ENCODE peak calls at places on chromosomes 2 and 18, in nine cellular contexts. U is ovary, Z is upper lobe of left lung, G is H1, S is transverse colon, K is stomach, D is SK-N-SH, C is GM12878, L is sigmoid colon. X is an unnamed sample.

GRCh38 chr18:39835303-39836030 is 2119.6 kb upstream of the PIK3C3 start:
- DNase-seq in U (no peak), Z (no peak), G (no peak), S (no peak), K (no peak), D (no peak), C (no peak), L (no peak), X (no peak)

GRCh38 chr2:36287363-36288275 is 68.0 kb upstream of the CRIM1 start:
- DNase-seq in U (no peak), Z (no peak), G (no peak), S (no peak), K (no peak), D (no peak), C (no peak), L (no peak), X (no peak)

GRCh38 chr2:157830696-157831570 is 45.2 kb downstream of the ACVR1 start:
- DNase-seq in U (peak; percentile 48), Z (peak; percentile 64), G (no peak), S (no peak), K (no peak), D (no peak), C (no peak), L (no peak), X (peak; percentile 29)

GRCh38 chr2:187429989-187430388 is 18.1 kb downstream of the CALCRL start:
- DNase-seq in U (no peak), Z (no peak), G (no peak), S (no peak), K (no peak), D (no peak), C (no peak), L (no peak), X (no peak)

GRCh38 chr2:149877913-149878312 is 290.3 kb upstream of the MMADHC start:
- DNase-seq in U (no peak), Z (no peak), G (no peak), S (no peak), K (no peak), D (no peak), C (no peak), L (no peak), X (no peak)

GRCh38 chr2:128342550-128342949 is 23.9 kb upstream of the HS6ST1 start:
- DNase-seq in U (no peak), Z (no peak), G (no peak), S (no peak), K (no peak), D (no peak), C (no peak), L (no peak), X (peak; percentile 70)

GRCh38 chr2:46950314-46950713 is 34.7 kb upstream of the MCFD2 start:
- DNase-seq in U (no peak), Z (no peak), G (no peak), S (no peak), K (no peak), D (no peak), C (no peak), L (no peak), X (no peak)

GRCh38 chr2:202269585-202269984 is 4.0 kb downstream of the NOP58 start:
- DNase-seq in U (no peak), Z (no peak), G (no peak), S (no peak), K (no peak), D (peak; percentile 24), C (peak; percentile 17), L (no peak), X (no peak)

GRCh38 chr2:196291873-196292800 is 120.8 kb upstream of the STK17B start:
- DNase-seq in U (no peak), Z (peak; percentile 71), G (no peak), S (no peak), K (no peak), D (no peak), C (no peak), L (no peak), X (no peak)

GRCh38 chr2:176685908-176686307 is 416.7 kb downstream of the MTX2 start:
- DNase-seq in U (no peak), Z (peak; percentile 38), G (no peak), S (no peak), K (no peak), D (no peak), C (no peak), L (no peak), X (no peak)

GRCh38 chr2:220162320-220162719 is 534.9 kb downstream of the SLC4A3 start:
- DNase-seq in U (no peak), Z (peak; percentile 25), G (no peak), S (no peak), K (no peak), D (no peak), C (no peak), L (no peak), X (peak; percentile 75)

GRCh38 chr2:13758412-13758811 is 874.1 kb upstream of the LRATD1 start:
- DNase-seq in U (no peak), Z (no peak), G (no peak), S (no peak), K (no peak), D (no peak), C (peak; percentile 34), L (no peak), X (no peak)

GRCh38 chr2:2600466-2600865 is 269.4 kb upstream of the MYT1L start:
- DNase-seq in U (no peak), Z (no peak), G (no peak), S (no peak), K (no peak), D (no peak), C (no peak), L (no peak), X (no peak)
- TF ChIP-seq EP300 in U (no peak), Z (no peak), G (no peak), S (no peak), K (no peak), D (no peak), C (no peak), L (no peak), X (no peak)

GRCh38 chr2:83420993-83421392 is 1038.1 kb downstream of the SUCLG1 start:
- DNase-seq in U (no peak), Z (no peak), G (no peak), S (no peak), K (no peak), D (no peak), C (no peak), L (no peak), X (no peak)
- H3K9me3 ChIP-seq in U (no peaks in the 10 kb centered on the region), Z (peaks cover 21% of the 10 kb centered on the region), G (peaks cover 7% of the 10 kb centered on the region), S (peaks cover 13% of the 10 kb centered on the region), K (peaks cover 29% of the 10 kb centered on the region), D (no peaks in the 10 kb centered on the region), C (no peaks in the 10 kb centered on the region), L (peaks cover 2% of the 10 kb centered on the region), X (peaks cover 14% of the 10 kb centered on the region)

DNA sequence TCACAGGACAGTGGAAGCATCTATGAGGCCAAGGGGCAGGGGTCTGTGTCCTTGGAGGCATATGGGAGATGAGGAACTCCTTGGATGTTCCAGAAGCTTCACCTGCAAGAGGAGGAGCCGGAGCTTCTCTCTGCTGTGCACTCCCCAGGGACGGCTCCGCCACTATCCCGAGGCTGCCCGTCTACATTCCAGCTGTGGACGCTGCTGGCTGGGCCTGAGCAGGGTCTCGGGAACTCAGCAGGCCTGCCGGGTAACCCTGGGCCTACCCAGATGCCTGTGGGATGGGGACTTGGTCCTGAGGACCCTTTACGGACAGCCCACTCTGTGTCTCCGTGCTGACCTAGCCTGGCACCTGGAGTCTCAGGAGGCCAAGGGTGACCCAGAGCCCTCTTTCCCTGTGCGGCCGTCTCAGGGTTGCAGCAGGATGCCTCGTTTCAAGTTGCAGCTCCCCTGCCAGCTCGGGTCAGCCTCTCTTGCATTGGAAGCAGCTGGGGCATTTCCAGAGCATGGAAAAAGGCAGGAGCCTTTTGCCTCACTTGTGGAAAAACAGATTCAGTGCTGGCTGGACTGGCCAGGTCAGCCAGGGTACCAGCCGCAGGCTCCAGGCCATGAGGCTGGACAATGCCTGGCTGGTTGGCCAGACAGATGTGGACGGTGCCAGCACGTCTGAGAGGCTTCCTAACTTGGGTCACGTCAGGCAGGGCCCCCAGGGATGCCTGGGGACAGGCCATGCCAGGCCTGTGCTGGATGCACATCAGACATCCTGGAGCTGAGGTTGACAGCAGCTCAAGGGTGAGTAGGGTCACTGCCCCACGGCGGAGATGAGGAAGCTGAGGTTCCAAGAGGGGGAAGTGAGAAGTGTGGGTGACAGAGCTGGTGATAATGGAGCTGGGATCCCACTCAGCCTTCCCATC is 41.5 kb downstream of the SCTR start:
- DNase-seq in U (no peak), Z (no peak), G (peak; percentile 46), S (no peak), K (no peak), D (peak; percentile 71), C (no peak), L (no peak), X (peak; percentile 91)
- TF ChIP-seq EP300 in U (no peak), Z (no peak), G (no peak), S (no peak), K (no peak), D (peak; percentile 79), C (no peak), L (no peak), X (no peak)

GRCh38 chr2:239919779-239920545 is 105.2 kb downstream of the NDUFA10 start:
- DNase-seq in U (no peak), Z (peak; percentile 10), G (no peak), S (no peak), K (no peak), D (no peak), C (no peak), L (no peak), X (no peak)

GRCh38 chr2:239918749-239919148 is 106.4 kb downstream of the NDUFA10 start:
- DNase-seq in U (no peak), Z (peak; percentile 13), G (no peak), S (no peak), K (no peak), D (no peak), C (no peak), L (no peak), X (no peak)

GRCh38 chr2:239917128-239917956 is 107.8 kb downstream of the NDUFA10 start:
- DNase-seq in U (no peak), Z (no peak), G (no peak), S (no peak), K (peak; percentile 18), D (no peak), C (no peak), L (no peak), X (no peak)

GRCh38 chr2:239916205-239917127 is 108.7 kb downstream of the NDUFA10 start:
- DNase-seq in U (no peak), Z (peak; percentile 20), G (peak; percentile 30), S (no peak), K (peak; percentile 45), D (no peak), C (no peak), L (no peak), X (no peak)

DNA sequence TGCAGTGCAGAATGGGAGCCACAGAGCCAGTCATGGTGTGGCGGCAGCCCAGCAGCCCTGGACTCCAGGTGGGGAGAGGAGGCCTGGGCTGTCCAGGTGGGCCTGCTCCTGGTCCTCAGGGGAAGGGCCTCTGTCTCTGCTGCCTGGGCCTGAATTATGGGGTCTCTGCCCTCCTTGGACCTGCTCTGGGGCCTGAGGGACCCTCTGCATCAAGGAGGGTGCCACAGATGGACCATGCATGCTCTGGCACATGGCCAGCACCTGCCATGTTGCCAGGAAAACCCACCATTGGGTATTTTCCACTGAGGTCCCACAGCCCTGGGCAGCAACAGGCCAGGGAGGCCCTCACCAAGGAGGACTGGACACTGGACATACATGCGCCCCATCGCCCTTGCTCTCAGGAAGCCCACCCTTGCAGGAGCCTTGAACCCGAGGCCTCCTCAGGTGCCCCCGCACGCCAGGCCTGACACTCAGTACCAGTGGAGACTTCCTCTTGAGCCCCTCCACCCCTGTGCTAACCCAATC is 107.1 kb downstream of the NDUFA10 start:
- DNase-seq in U (no peak), Z (no peak), G (no peak), S (no peak), K (peak; percentile 23), D (no peak), C (no peak), L (no peak), X (no peak)
- H3K9me3 ChIP-seq in U (peaks cover 10% of the 10 kb centered on the region), Z (peaks cover 31% of the 10 kb centered on the region), G (peaks cover 62% of the 10 kb centered on the region), S (peaks cover 15% of the 10 kb centered on the region), K (peaks cover 32% of the 10 kb centered on the region), D (no peaks in the 10 kb centered on the region), C (peaks cover 8% of the 10 kb centered on the region), L (peaks cover 8% of the 10 kb centered on the region), X (peaks cover 10% of the 10 kb centered on the region)

X was measured in esophagus muscularis mucosa.